ENCODE peak calls at places on chromosomes 4 and X, in five cellular contexts. H is WTC11, B is A549, W is HepG2, I is GM12878. K is an unnamed sample.

GRCh38 chr4:13580018-13580417 is 35.7 kb upstream of the NKX3-2 start:
- DNase-seq in H (no peak), B (no peak), W (no peak), I (no peak), K (no peak)

GRCh38 chrX:103637604-103638338 is 9.0 kb downstream of the TCEAL1 start:
- DNase-seq in I (no peak), W (no peak), B (no peak), H (no peak), K (no peak)

GRCh38 chrX:114800719-114801118 is 216.7 kb downstream of the IL13RA2 start:
- DNase-seq in H (no peak), W (peak), B (no peak), I (no peak), K (peak)

GRCh38 chr4:52588097-52588496 is 71.0 kb downstream of the USP46 start:
- DNase-seq in W (peak), B (no peak), H (peak), I (no peak), K (peak)

GRCh38 chrX:1453390-1453783 is 678 bp upstream of the ASMTL start:
- DNase-seq in B (peak), W (no peak), I (no peak), H (no peak), K (no peak)

GRCh38 chrX:112820364-112821308 is 20.0 kb downstream of the AMOT start:
- DNase-seq in H (no peak), I (no peak), W (no peak), B (no peak), K (no peak)

GRCh38 chrX:129981752-129982299 is 609 bp upstream of the BCORL1 start:
- DNase-seq in I (no peak), H (no peak), B (no peak), W (no peak), K (peak)

GRCh38 chr4:15587649-15588048 is 67.5 kb downstream of the FBXL5 start:
- DNase-seq in H (no peak), I (no peak), B (no peak), W (no peak), K (no peak)

GRCh38 chrX:109862386-109862910 is 129.4 kb upstream of the ACSL4 start:
- DNase-seq in H (no peak), B (no peak), W (no peak), I (no peak), K (no peak)

GRCh38 chr4:8155660-8156421 is 2.8 kb downstream of the ABLIM2 start:
- DNase-seq in B (no peak), I (no peak), H (no peak), W (no peak), K (no peak)

GRCh38 chrX:132209527-132209926 is 9.7 kb downstream of the RAP2C start:
- DNase-seq in W (no peak), B (no peak), I (no peak), H (no peak), K (no peak)

GRCh38 chr4:140170299-140170698 is 16.3 kb upstream of the MAML3 start:
- DNase-seq in W (no peak), H (no peak), I (no peak), B (no peak), K (no peak)

GRCh38 chr4:183409956-183410355 is 34.5 kb upstream of the CDKN2AIP start:
- DNase-seq in W (no peak), H (no peak), I (no peak), B (no peak), K (no peak)

GRCh38 chr4:38313175-38313574 is 350.8 kb upstream of the KLF3 start:
- DNase-seq in B (no peak), H (no peak), I (no peak), W (no peak), K (no peak)

GRCh38 chrX:8879750-8880149 is 78.6 kb upstream of the FAM9A start:
- DNase-seq in W (peak), B (peak), H (peak), I (no peak), K (peak)

GRCh38 chr4:100240008-100240407 is 49.7 kb upstream of the DDIT4L start:
- DNase-seq in W (no peak), I (no peak), H (no peak), B (no peak), K (no peak)

GRCh38 chr4:156378053-156378665 is 424.5 kb upstream of the CTSO start:
- DNase-seq in I (no peak), B (no peak), H (peak), W (peak), K (no peak)

GRCh38 chr4:26192921-26193894 is 127.6 kb upstream of the RBPJ start:
- DNase-seq in B (no peak), W (no peak), I (no peak), H (no peak), K (no peak)

GRCh38 chr4:182289809-182290208 is 46.6 kb downstream of the TENM3 start:
- DNase-seq in H (peak), I (no peak), W (no peak), B (no peak), K (no peak)

GRCh38 chrX:26851981-26852380 is 611.2 kb downstream of the PPP4R3C start:
- DNase-seq in B (no peak), I (no peak), W (peak), H (no peak), K (no peak)

GRCh38 chr4:2932951-2933565 is 30.1 kb downstream of the NOP14 start:
- DNase-seq in B (no peak), I (no peak), W (no peak), H (no peak), K (no peak)

GRCh38 chr4:98658287-98659105 is at the start of gene TSPAN5:
- DNase-seq in H (peak), B (peak), W (peak), I (no peak), K (peak)

GRCh38 chr4:117134386-117134785 is 49.0 kb upstream of the TRAM1L1 start:
- DNase-seq in B (peak), I (peak), H (peak), W (peak), K (no peak)

GRCh38 chrX:154030715-154031305 is 11.1 kb upstream of the IRAK1 start:
- DNase-seq in B (no peak), W (no peak), H (no peak), I (no peak), K (no peak)

GRCh38 chr4:104860227-104861123 is 286.2 kb upstream of the TET2 start:
- DNase-seq in I (peak), W (peak), B (peak), H (peak), K (peak)
- TF ChIP-seq ESRRA in I (no peak), W (no peak), B (no peak), H (no peak), K (no peak)

GRCh38 chrX:96540111-96540631 is 144.5 kb upstream of the DIAPH2 start:
- DNase-seq in H (no peak), W (no peak), I (no peak), B (no peak), K (no peak)
- TF ChIP-seq ESRRA in H (no peak), W (no peak), I (no peak), B (no peak), K (no peak)

GRCh38 chr4:137819964-137820383 is 287.7 kb upstream of the PCDH18 start:
- DNase-seq in W (peak), H (peak), I (peak), B (peak), K (peak)
- TF ChIP-seq ESRRA in W (no peak), H (no peak), I (no peak), B (no peak), K (no peak)

GRCh38 chr4:108783666-108784463 is 21.0 kb upstream of the ETNPPL start:
- DNase-seq in I (no peak), H (no peak), W (peak), B (peak), K (no peak)
- TF ChIP-seq ESRRA in I (no peak), H (no peak), W (no peak), B (peak), K (peak)

DNA sequence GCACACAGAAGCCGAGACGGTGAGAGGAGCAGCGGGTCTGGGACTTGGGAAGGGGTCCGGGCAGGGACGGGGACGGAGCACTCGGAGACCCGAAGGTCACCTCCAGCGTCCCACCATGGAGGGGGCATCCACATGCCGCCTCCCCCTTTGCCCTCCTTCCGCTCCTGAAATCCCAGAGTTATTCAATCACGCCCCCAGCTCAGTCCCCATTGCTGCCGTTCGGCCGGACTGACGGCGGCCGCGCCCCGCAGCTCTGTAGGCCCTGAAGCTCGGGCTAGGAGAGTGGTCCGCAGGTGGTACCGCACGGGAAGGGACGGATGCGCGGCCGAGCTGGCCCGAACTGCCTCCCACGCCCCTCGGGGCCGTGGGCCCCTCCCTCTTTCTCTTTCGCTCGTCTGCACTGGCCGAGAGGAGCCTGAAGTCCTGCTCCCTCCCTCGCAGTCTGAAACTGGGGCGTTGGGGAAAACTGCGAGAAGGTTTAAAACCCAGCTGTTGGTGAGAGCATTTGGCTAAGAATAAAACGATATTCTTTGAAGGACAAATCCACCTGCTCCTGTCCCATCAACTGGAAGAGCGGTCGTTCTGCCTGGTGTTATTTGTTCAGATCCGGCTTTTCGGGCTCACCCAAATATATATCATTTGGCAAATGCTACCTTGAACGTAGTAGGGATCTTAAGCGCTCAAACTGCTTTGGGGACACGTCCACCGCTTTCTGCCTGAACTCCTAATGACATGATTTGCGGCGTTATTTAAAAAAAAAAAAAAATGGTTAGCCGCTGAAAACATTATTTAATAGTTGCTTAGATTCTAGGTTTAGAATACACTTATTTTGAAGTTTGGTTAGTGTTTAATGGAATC is 719 bp downstream of the USO1 start:
- DNase-seq in B (peak), W (peak), H (peak), I (peak), K (peak)
- TF ChIP-seq ESRRA in B (no peak), W (no peak), H (peak), I (no peak), K (peak)

DNA sequence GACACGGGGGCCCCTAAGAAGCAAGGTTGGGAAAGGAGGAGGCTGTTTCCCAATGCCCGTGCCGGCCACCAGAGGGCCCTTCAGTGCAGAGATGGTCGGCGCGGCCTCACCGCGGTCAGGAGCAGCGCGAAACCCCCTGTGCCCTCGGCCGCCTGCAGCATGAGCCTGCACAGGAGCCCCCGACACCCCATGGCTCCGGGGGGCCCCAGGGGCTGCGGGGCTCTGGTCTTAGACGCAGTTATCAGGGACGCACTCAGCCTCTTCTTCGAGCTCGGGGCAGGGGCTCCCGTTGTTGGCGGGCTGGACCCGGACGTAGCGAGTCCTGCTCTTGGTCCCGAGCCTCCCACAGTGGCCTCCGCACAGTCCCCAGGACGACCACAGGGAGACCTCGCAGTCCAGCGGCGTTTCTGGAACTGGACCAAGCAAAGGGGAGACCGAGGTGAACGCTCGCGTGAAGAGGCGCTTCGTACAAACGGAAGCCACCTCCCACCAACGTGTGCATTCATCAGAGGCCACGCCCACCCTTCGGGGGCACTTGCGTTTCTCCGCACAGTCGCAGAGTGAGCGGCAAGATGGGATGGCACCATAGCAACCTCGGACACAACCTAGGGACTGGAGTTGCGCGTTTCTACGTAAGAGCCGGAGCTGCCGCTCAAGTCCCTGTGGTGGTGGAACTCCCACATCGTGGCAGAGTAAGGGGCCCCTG is 5.0 kb downstream of the SPON2 start:
- DNase-seq in B (peak), I (peak), H (peak), W (peak), K (peak)
- TF ChIP-seq ESRRA in B (no peak), I (no peak), H (no peak), W (no peak), K (peak)

GRCh38 chrX:136049608-136050007 is 64.4 kb downstream of the SLC9A6 start:
- DNase-seq in I (no peak), H (no peak), W (no peak), B (no peak), K (no peak)
- TF ChIP-seq ESRRA in I (no peak), H (no peak), W (no peak), B (no peak), K (no peak)

DNA sequence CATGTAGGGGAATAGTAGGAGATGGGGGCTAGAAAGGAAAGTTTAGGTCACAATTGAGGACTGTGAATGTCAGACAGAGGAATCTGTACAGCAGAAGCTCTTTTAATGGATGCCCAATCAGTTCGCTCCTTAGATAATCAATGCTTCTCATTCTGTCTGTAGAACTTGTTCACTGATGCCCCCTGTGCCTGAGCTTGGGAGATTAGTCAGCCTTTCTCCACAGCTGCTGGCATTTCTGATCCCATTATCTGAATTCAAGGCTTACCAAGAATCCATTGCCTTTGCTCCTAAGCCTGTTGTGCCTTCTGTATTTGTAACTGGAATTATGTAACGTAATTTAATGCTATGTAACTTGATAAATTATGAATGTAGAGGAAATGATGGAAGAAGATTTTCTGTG is 53.2 kb upstream of the BBS12 start:
- DNase-seq in I (no peak), H (no peak), W (no peak), B (no peak), K (no peak)
- TF ChIP-seq ESRRA in I (no peak), H (no peak), W (no peak), B (no peak), K (no peak)

GRCh38 chrX:32780109-32780508 is 431.2 kb downstream of the DMD start:
- DNase-seq in W (no peak), H (no peak), I (no peak), B (no peak), K (no peak)
- TF ChIP-seq ESRRA in W (no peak), H (no peak), I (no peak), B (no peak), K (no peak)

GRCh38 chr4:118758293-118758692 is 73.1 kb downstream of the METTL14 start:
- DNase-seq in B (no peak), W (no peak), H (no peak), I (no peak), K (no peak)
- TF ChIP-seq ESRRA in B (no peak), W (no peak), H (no peak), I (no peak), K (no peak)

K was measured in K562.